ENCODE peak calls at places on chromosomes 12 and 14, in nine cellular contexts. X is EL, V is NCI-H1436, H is hepatic stellate cell, T is astrocyte of the hippocampus, Q is SHP77, L is AG10803, K is RWPE1, Z is T47D. W is an unnamed sample.

GRCh38 chr12:121830134-121830533 is 26.3 kb downstream of the SETD1B start:
- DNase-seq in X (no peak), Z (no peak), K (no peak), T (no peak), L (no peak), Q (no peak), H (no peak), V (no peak), W (no peak)

GRCh38 chr14:51552275-51552674 is 99.4 kb upstream of the FRMD6 start:
- DNase-seq in H (no peak), T (no peak), X (no peak), V (no peak), L (no peak), Q (peak; percentile 74), K (no peak), Z (no peak), W (peak; percentile 30)

GRCh38 chr12:5081016-5081415 is 37.3 kb downstream of the KCNA5 start:
- DNase-seq in H (no peak), L (no peak), Q (no peak), T (no peak), X (no peak), K (no peak), V (no peak), Z (no peak), W (no peak)

GRCh38 chr12:120692524-120693033 is 5.6 kb downstream of the MLEC start:
- DNase-seq in Z (no peak), L (peak; percentile 25), T (no peak), K (no peak), V (no peak), H (no peak), X (peak; percentile 26), Q (no peak), W (no peak)

GRCh38 chr12:22299294-22299912 is 35.1 kb downstream of the ST8SIA1 start:
- DNase-seq in K (no peak), V (no peak), L (no peak), H (no peak), X (no peak), Q (no peak), Z (no peak), T (no peak), W (no peak)

GRCh38 chr12:76883151-76883550 is 4.3 kb upstream of the CSRP2 start:
- DNase-seq in V (no peak), X (peak; percentile 86), H (peak; percentile 67), K (peak; percentile 41), T (peak; percentile 60), Z (no peak), L (peak; percentile 79), Q (no peak), W (no peak)

GRCh38 chr14:56661478-56661877 is 81.9 kb downstream of the TMEM260 start:
- DNase-seq in K (no peak), Z (no peak), H (no peak), T (no peak), Q (no peak), X (no peak), L (no peak), V (no peak), W (no peak)

GRCh38 chr12:59626382-59626781 is 30.6 kb downstream of the SLC16A7 start:
- DNase-seq in T (no peak), K (peak; percentile 16), Q (no peak), X (peak; percentile 62), L (peak; percentile 18), V (no peak), H (no peak), Z (no peak), W (no peak)

GRCh38 chr14:90305176-90305601 is 26.6 kb downstream of the NRDE2 start:
- DNase-seq in K (no peak), T (peak; percentile 21), Z (no peak), X (no peak), Q (no peak), L (no peak), V (no peak), H (no peak), W (no peak)

GRCh38 chr12:106179086-106179485 is 40.3 kb upstream of the NUAK1 start:
- DNase-seq in T (no peak), K (no peak), H (no peak), X (no peak), V (peak; percentile 83), L (peak; percentile 61), Z (no peak), Q (no peak), W (no peak)

W was measured in 8988T.